ENCODE peak calls at places on chromosome 3, in seven cellular contexts. F, B, Z, P, O, I and D are unnamed samples. For H3K27me3, the result is how much of the 10 kb centered on the place peaks cover.

GRCh38 chr3:128416578-128417150 is 50.0 kb downstream of the DNAJB8 start:
- DNase-seq in I (no peak), F (peak), O (no peak), P (peak), B (peak), Z (no peak), D (no peak)

GRCh38 chr3:132006605-132007204 is 28.1 kb downstream of the CPNE4 start:
- DNase-seq in I (no peak), P (no peak), F (peak), O (no peak), Z (peak), B (peak), D (no peak)

GRCh38 chr3:139105154-139105702 is 60.5 kb upstream of the PRR23C start:
- DNase-seq in F (no peak), O (no peak), B (no peak), I (no peak), P (no peak), Z (no peak), D (no peak)

GRCh38 chr3:5192568-5193319 is 5.2 kb downstream of the EDEM1 start:
- DNase-seq in F (no peak), B (no peak), O (no peak), I (no peak), Z (no peak), P (no peak), D (no peak)

GRCh38 chr3:71930056-71930991 is 145.4 kb upstream of the PROK2 start:
- DNase-seq in I (peak), O (no peak), Z (no peak), P (no peak), B (peak), F (peak), D (no peak)

GRCh38 chr3:73602171-73602570 is 22.6 kb downstream of the PDZRN3 start:
- DNase-seq in Z (no peak), B (no peak), P (no peak), I (no peak), F (peak), O (no peak), D (no peak)

GRCh38 chr3:161474139-161474538 is 22.5 kb upstream of the OTOL1 start:
- DNase-seq in B (no peak), O (no peak), Z (no peak), I (no peak), P (no peak), F (no peak), D (no peak)

GRCh38 chr3:53196575-53197407 is 35.8 kb downstream of the PRKCD start:
- DNase-seq in B (peak), Z (peak), O (no peak), I (no peak), F (peak), P (peak), D (no peak)

GRCh38 chr3:155024006-155024638 is 56.0 kb upstream of the MME start:
- DNase-seq in F (no peak), O (no peak), Z (no peak), B (no peak), I (no peak), P (no peak), D (no peak)

GRCh38 chr3:127093312-127093711 is 99.6 kb upstream of the PRR23E start:
- DNase-seq in I (no peak), O (no peak), P (no peak), F (no peak), B (no peak), Z (no peak), D (no peak)

GRCh38 chr3:41933154-41933676 is 28.7 kb downstream of the ULK4 start:
- DNase-seq in B (no peak), O (no peak), I (no peak), F (peak), P (no peak), Z (no peak), D (no peak)

GRCh38 chr3:197394464-197395321 is 96.3 kb upstream of the DLG1 start:
- DNase-seq in P (no peak), F (peak), Z (no peak), B (peak), I (peak), O (peak), D (no peak)

GRCh38 chr3:195897081-195897852 is 11.1 kb downstream of the TNK2 start:
- DNase-seq in B (peak), F (peak), O (peak), P (no peak), I (peak), Z (no peak), D (no peak)

GRCh38 chr3:160210799-160211221 is 14.4 kb upstream of the C3orf80 start:
- DNase-seq in O (no peak), Z (no peak), I (no peak), F (peak), P (no peak), B (no peak), D (no peak)

GRCh38 chr3:57983734-57984518 is 24.3 kb upstream of the FLNB start:
- DNase-seq in Z (peak), F (peak), P (peak), O (no peak), I (peak), B (peak), D (no peak)

GRCh38 chr3:18444597-18445420 is 19.7 kb upstream of the SATB1 start:
- DNase-seq in Z (peak), O (no peak), P (peak), B (peak), I (peak), F (peak), D (no peak)

GRCh38 chr3:118729546-118729945 is 305.1 kb downstream of the IGSF11 start:
- DNase-seq in F (no peak), P (no peak), O (no peak), B (no peak), I (no peak), Z (no peak), D (no peak)

GRCh38 chr3:105793040-105793439 is 75.8 kb downstream of the CBLB start:
- DNase-seq in I (no peak), Z (no peak), B (no peak), O (no peak), F (no peak), P (no peak), D (no peak)

GRCh38 chr3:59771760-59772159 is 721.9 kb upstream of the CFAP20DC start:
- DNase-seq in B (no peak), P (no peak), F (peak), O (no peak), Z (no peak), I (no peak), D (no peak)

GRCh38 chr3:32401541-32402052 is 9.9 kb downstream of the CMTM7 start:
- DNase-seq in O (peak), Z (peak), I (peak), F (peak), P (peak), B (no peak), D (peak)

GRCh38 chr3:50568947-50569749 is at the start of gene HEMK1:
- DNase-seq in O (peak), F (peak), Z (peak), B (peak), I (peak), P (peak), D (peak)
- TF ChIP-seq POLR2A in O (peak), F (peak), Z (peak), B (peak), I (peak), P (peak), D (peak)

GRCh38 chr3:26963356-26963742 is 340.8 kb downstream of the LRRC3B start:
- DNase-seq in I (no peak), B (no peak), Z (no peak), O (no peak), F (no peak), P (no peak), D (no peak)

GRCh38 chr3:26964836-26965235 is 342.3 kb downstream of the LRRC3B start:
- DNase-seq in Z (no peak), O (no peak), I (no peak), F (no peak), P (no peak), B (no peak), D (no peak)

GRCh38 chr3:26960382-26960781 is 337.8 kb downstream of the LRRC3B start:
- DNase-seq in F (no peak), I (no peak), Z (no peak), B (no peak), O (no peak), P (no peak), D (no peak)

GRCh38 chr3:26964313-26964712 is 341.7 kb downstream of the LRRC3B start:
- DNase-seq in I (no peak), P (no peak), O (no peak), B (no peak), F (no peak), Z (no peak), D (no peak)

GRCh38 chr3:26962419-26963355 is 340.1 kb downstream of the LRRC3B start:
- DNase-seq in Z (no peak), F (no peak), O (no peak), I (no peak), B (no peak), P (no peak), D (no peak)
- H3K4me3 ChIP-seq in Z (no peak), F (no peak), O (no peak), I (no peak), B (no peak), P (no peak), D (no peak)

DNA sequence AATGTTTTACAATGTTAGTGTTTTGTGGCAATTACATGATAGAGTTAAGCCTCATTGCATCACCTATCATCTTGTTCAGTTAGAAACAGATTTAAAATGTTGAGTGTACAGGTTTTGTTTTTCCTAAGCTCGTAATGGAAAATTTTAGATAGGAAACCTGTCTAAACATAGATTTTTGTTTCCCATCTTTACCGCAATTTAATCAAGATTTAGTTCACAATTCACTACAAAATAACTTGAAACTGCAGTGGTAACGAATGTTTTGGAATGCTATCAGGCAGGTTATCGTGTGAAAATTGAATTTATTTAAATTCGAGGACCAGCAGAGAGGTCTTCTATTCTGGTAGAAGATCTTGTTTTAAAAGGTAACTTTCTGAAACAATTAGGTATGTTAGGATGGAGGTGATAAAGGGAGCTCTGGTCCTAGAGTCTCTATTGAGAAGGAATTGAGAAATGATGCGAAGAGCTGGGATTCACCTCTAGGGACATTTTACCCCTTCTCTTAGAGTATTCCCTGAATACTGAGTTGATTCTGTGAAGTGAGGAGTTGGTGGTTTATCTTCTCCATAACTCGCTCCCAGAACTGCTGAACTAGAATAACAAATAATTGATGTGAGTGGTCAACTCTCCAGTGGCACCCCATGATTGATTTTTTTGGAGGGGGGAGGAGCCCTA is 1.4 kb downstream of the DOCK3 start:
- DNase-seq in P (no peak), I (no peak), O (no peak), Z (no peak), F (no peak), B (no peak), D (no peak)
- H3K27me3 ChIP-seq in P (under half), I (under half), O (under half), Z (half or more), F (half or more), B (under half), D (under half)

DNA sequence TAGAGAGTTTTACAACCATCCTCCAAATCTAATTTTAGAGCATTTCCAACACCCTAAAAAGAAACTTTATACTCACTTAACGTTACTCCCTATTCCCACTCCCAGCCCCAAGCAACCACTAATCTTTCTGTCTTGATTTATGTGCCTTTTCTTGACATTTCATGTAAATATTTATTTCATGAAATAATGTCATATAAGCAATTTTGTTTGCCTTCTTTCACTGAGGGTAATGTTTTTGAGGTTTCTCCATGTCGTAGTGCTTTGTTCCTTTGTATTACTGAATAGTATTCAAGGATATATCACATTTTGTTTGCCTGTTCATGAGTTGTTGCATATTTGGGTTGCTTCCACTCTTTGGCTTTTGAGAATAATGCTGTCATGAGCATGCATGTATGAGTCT is 155.4 kb upstream of the PLAAT1 start:
- DNase-seq in B (no peak), P (no peak), O (no peak), I (no peak), Z (no peak), F (no peak), D (no peak)
- TF ChIP-seq POLR2A in B (no peak), P (no peak), O (no peak), I (no peak), Z (no peak), F (no peak), D (no peak)

GRCh38 chr3:185558395-185558794 is 6.0 kb upstream of the LIPH start:
- DNase-seq in F (no peak), P (peak), Z (peak), B (peak), I (no peak), O (peak), D (no peak)
- H3K4me3 ChIP-seq in F (no peak), P (no peak), Z (no peak), B (no peak), I (no peak), O (no peak), D (no peak)

GRCh38 chr3:49646236-49646635 is 27.9 kb upstream of the APEH start:
- DNase-seq in O (no peak), B (no peak), Z (no peak), F (no peak), I (no peak), P (no peak), D (no peak)
- H3K27me3 ChIP-seq in O (under half), B (under half), Z (under half), F (under half), I (under half), P (under half), D (under half)

GRCh38 chr3:179322481-179323196 is at the start of gene ZNF639:
- DNase-seq in I (peak), P (peak), F (peak), B (peak), O (peak), Z (peak), D (peak)
- TF ChIP-seq POLR2A in I (peak), P (peak), F (peak), B (peak), O (no peak), Z (no peak), D (peak)

DNA sequence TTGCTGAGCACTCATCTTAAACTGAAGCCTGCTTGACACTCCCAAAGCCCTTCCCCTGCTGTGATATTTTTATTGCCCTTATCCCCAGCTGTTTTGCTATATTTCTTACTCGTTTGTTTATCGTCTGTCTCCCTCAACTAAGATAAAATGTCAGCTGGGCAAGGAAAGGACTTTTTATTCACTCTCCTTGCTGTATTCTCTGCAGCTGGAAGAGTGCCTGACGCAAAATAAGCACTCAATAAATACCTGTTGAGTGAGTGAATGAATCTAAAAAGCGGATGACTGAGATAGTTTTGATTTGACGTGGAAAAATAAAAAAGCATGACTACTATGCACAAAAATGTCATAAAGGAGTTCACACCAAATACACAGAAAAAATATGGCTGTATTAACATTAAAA is 84.8 kb upstream of the POMGNT2 start:
- DNase-seq in P (no peak), Z (no peak), F (peak), B (no peak), O (no peak), I (no peak), D (no peak)
- H3K4me3 ChIP-seq in P (no peak), Z (no peak), F (no peak), B (no peak), O (no peak), I (no peak), D (no peak)

GRCh38 chr3:170418422-170419300 is at the start of gene CLDN11:
- DNase-seq in P (no peak), O (peak), B (peak), Z (no peak), I (peak), F (peak), D (no peak)

GRCh38 chr3:170421758-170422157 is 3.1 kb downstream of the CLDN11 start:
- DNase-seq in O (no peak), I (no peak), Z (no peak), F (no peak), B (no peak), P (no peak), D (no peak)

GRCh38 chr3:170420307-170420821 is 1.7 kb downstream of the CLDN11 start:
- DNase-seq in O (peak), F (peak), B (no peak), Z (no peak), I (peak), P (no peak), D (no peak)

GRCh38 chr3:170421147-170421641 is 2.5 kb downstream of the CLDN11 start:
- DNase-seq in P (no peak), Z (no peak), B (no peak), I (peak), F (peak), O (peak), D (no peak)

DNA sequence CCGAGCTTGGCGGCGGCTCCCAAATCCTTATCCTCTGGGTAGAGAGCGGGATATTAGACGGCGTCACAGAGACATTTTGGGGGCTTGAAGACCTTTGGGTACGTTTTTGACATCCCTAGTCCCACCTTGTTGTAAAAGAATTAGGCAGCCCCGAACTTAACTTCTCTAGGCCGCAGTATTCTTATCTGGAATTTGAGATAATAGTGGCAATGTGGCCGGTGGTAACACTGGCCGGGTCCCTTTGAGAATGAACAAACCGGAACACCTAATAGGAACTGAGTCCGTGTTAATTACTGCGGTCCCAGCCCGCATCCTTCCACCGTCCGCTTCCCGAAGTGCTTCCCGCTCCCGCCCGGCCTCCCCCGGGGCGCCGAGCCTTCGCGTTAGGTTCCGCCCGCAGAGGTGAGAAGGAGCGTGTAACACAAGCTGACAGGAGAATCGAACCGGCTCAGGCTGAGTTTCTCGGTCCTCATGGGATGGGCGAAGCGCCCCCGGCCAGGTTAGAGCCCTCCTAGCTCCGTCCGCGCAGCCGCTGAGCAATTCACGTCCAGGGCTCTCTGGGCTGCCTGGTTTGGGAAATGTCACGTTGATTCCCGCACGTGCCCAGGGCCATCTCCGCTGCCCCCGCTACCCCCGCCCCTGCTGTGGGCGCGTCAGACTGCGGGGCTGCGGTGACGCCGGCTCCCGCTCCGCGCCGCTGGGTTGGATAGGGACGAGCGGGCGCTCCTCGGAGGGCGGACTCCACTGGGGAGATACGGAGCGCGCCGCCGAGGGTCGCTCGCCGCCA is 826 bp downstream of the CLDN11 start:
- DNase-seq in Z (no peak), O (peak), F (peak), I (peak), P (no peak), B (no peak), D (no peak)
- H3K27me3 ChIP-seq in Z (under half), O (under half), F (under half), I (under half), P (under half), B (under half), D (under half)